ENCODE peak calls at places on chromosomes 16 and 17, in six cellular contexts. U is GM12878, V is SK-N-SH, O is HCT116, P is HepG2, A is H1. X is an unnamed sample.

GRCh38 chr16:1677339-1677738 is 740 bp upstream of the JPT2 start:
- DNase-seq in A (no peak), P (no peak), U (no peak), V (no peak), O (no peak), X (no peak)

GRCh38 chr17:5789443-5789842 is 205.1 kb upstream of the NLRP1 start:
- DNase-seq in P (no peak), A (no peak), V (no peak), U (no peak), O (no peak), X (no peak)

GRCh38 chr16:1631931-1632637 is 19.9 kb downstream of the CRAMP1 start:
- DNase-seq in O (no peak), P (no peak), V (no peak), U (no peak), A (no peak), X (no peak)

GRCh38 chr17:18124346-18125126 is 16.0 kb downstream of the MYO15A start:
- DNase-seq in U (no peak), A (no peak), V (no peak), P (no peak), O (no peak), X (no peak)

GRCh38 chr17:44084131-44084538 is 13.6 kb downstream of the G6PC3 start:
- DNase-seq in V (peak), U (no peak), A (peak), O (no peak), P (no peak), X (no peak)

GRCh38 chr16:79897444-79898146 is 297.1 kb upstream of the MAF start:
- DNase-seq in A (no peak), O (no peak), U (no peak), V (no peak), P (peak), X (no peak)

GRCh38 chr16:3584412-3584811 is 7.2 kb upstream of the NLRC3 start:
- DNase-seq in U (no peak), O (no peak), V (no peak), P (no peak), A (no peak), X (no peak)

GRCh38 chr16:85120006-85120340 is 7.7 kb upstream of the CIBAR2 start:
- DNase-seq in P (no peak), V (no peak), A (no peak), O (no peak), U (no peak), X (no peak)

GRCh38 chr17:55769625-55770000 is 18.8 kb downstream of the PCTP start:
- DNase-seq in V (no peak), P (no peak), O (no peak), U (no peak), A (no peak), X (no peak)

GRCh38 chr17:40499551-40500189 is 1.8 kb downstream of the TNS4 start:
- DNase-seq in A (peak), P (peak), V (peak), U (no peak), O (no peak), X (peak)

GRCh38 chr16:47158991-47159390 is 15.2 kb upstream of the NETO2 start:
- DNase-seq in U (no peak), P (no peak), O (no peak), A (no peak), V (no peak), X (no peak)

GRCh38 chr16:47160422-47160821 is 16.7 kb upstream of the NETO2 start:
- DNase-seq in O (no peak), U (no peak), P (no peak), V (no peak), A (no peak), X (no peak)

GRCh38 chr16:47156816-47157215 is 13.1 kb upstream of the NETO2 start:
- DNase-seq in A (no peak), V (no peak), U (no peak), P (no peak), O (no peak), X (no peak)
- TF ChIP-seq JUND in A (no peak), V (no peak), U (no peak), P (no peak), O (no peak), X (no peak)

GRCh38 chr17:13833921-13834320 is 232.2 kb upstream of the HS3ST3A1 start:
- DNase-seq in A (no peak), V (no peak), P (no peak), O (no peak), U (no peak), X (no peak)

GRCh38 chr17:13837417-13837816 is 231.9 kb upstream of the COX10 start:
- DNase-seq in U (no peak), P (no peak), V (no peak), A (no peak), O (no peak), X (no peak)

GRCh38 chr17:13835151-13835550 is 233.4 kb upstream of the HS3ST3A1 start:
- DNase-seq in U (no peak), V (no peak), A (no peak), O (no peak), P (no peak), X (no peak)
- TF ChIP-seq JUND in U (no peak), V (no peak), A (no peak), O (no peak), P (no peak), X (no peak)

GRCh38 chr17:45231481-45232116 is 9.9 kb downstream of the FMNL1 start:
- DNase-seq in P (peak), U (no peak), V (peak), A (peak), O (no peak), X (peak)
- TF ChIP-seq JUND in P (no peak), U (no peak), V (no peak), A (no peak), O (no peak), X (no peak)

GRCh38 chr16:50797456-50797855 is 55.6 kb downstream of the CYLD start:
- DNase-seq in O (no peak), U (no peak), A (no peak), P (no peak), V (no peak), X (no peak)
- TF ChIP-seq JUND in O (no peak), U (no peak), A (no peak), P (no peak), V (no peak), X (no peak)

GRCh38 chr16:54140788-54141136 is 145.8 kb downstream of the IRX3 start:
- DNase-seq in U (no peak), A (no peak), P (no peak), O (no peak), V (no peak), X (no peak)

GRCh38 chr16:54136276-54136625 is 150.3 kb downstream of the IRX3 start:
- DNase-seq in U (no peak), P (no peak), A (no peak), O (no peak), V (no peak), X (no peak)

GRCh38 chr16:54129810-54130209 is 156.8 kb downstream of the IRX3 start:
- DNase-seq in A (no peak), P (no peak), V (no peak), O (no peak), U (no peak), X (no peak)

GRCh38 chr16:54140057-54140787 is 146.4 kb downstream of the IRX3 start:
- DNase-seq in U (no peak), O (no peak), P (peak), V (peak), A (no peak), X (no peak)

DNA sequence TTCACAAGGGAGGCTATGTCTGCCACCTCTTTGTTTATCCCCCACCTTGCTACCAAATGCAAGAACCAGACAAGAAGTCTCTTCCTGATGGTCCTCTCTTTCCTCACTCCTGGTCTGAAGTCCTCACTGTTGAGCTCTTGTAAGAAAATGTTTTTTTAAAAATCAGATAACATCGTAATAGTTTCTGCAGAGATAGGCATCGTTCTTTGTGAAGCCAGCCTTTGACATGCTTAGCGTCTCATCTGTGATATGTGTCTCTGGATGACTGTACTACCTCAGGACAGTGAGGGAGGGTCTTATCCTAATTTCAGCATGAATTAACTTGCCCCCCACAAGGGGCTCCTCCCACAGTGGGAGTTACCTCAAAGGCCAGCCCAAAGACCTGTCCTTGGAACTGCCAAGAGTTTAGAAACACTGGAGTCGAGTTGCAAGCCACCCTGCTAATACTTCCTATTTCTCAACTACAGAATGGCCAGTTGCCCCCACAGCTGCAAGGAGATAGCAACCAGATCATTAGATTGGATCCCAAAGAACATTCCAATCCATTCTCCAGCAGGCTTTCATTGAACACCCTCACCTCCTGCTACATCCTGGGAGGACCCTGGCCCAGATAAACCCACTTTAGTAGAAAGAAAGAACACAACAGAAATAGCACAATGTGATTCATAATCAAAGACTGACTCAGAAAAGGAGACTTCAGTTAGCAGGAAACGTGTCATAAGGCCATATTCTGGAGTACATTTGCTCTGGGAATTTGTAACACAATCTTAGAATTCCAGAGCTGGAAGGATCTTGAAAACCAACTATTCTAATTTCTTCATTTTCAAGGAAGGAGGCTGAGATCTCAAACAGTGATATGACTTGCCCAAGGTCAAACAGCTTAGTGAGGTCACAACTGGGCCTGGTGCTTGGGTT is 151.0 kb downstream of the IRX3 start:
- DNase-seq in U (no peak), A (no peak), P (no peak), V (no peak), O (no peak), X (no peak)
- TF ChIP-seq JUND in U (no peak), A (no peak), P (no peak), V (peak), O (no peak), X (no peak)

DNA sequence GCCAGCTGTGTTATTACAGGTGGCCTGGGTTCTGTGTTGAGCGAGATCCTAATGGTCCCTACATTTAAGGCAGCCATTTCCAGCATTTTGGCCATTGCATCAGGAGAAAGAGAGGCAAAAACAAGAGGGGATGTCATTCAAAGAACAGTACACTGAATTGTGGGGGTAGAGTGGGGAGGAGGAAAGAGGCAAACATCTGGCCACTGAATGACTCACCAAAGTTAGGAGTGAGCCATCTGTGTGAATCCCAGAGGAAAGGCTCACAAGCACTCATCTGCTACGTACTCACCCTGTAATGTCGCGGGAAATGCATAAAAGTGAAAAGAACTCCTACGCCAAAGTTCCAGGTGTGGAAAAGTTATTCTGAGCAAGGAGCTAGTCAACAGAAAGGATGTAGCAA is 16.7 kb downstream of the KRABD2 start:
- DNase-seq in O (no peak), U (no peak), A (no peak), P (no peak), V (no peak), X (no peak)
- TF ChIP-seq JUND in O (no peak), U (no peak), A (no peak), P (no peak), V (peak), X (no peak)

GRCh38 chr16:19607610-19608280 is 52.2 kb downstream of the VPS35L start:
- DNase-seq in O (no peak), V (no peak), A (no peak), U (no peak), P (no peak), X (no peak)
- TF ChIP-seq JUND in O (no peak), V (no peak), A (no peak), U (no peak), P (no peak), X (no peak)

DNA sequence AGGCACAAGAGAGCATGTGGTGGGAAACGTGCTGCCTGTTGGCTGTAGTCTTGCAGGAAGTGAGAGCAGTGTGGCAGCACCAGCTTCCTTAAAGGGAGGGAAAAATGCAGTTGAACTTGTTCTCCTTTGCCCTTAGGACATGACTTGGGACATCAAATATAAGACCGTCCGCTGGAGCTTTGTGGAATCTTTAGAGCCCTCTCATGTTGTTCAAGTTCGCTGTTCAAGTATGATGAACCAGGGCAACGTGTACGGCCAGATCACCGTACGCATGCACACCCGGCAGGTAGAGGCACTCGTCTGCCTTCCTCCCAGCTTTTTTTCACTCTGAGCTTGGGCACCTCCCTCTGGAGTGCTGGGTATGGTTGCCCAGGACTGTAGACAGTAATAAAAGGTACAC is 23.3 kb downstream of the GPR179 start:
- DNase-seq in U (no peak), V (no peak), A (no peak), P (no peak), O (no peak), X (peak)
- TF ChIP-seq JUND in U (no peak), V (no peak), A (no peak), P (no peak), O (no peak), X (no peak)

GRCh38 chr17:36722121-36722902 is 120.9 kb downstream of the MRM1 start:
- DNase-seq in V (no peak), U (no peak), A (peak), P (no peak), O (no peak), X (no peak)
- TF ChIP-seq JUND in V (no peak), U (no peak), A (no peak), P (no peak), O (no peak), X (no peak)

GRCh38 chr17:68566145-68566738 is 34.9 kb downstream of the FAM20A start:
- DNase-seq in P (no peak), O (no peak), A (no peak), V (no peak), U (no peak), X (no peak)

GRCh38 chr17:68564415-68565111 is 36.6 kb downstream of the FAM20A start:
- DNase-seq in V (no peak), O (no peak), P (no peak), U (no peak), A (no peak), X (no peak)

GRCh38 chr17:68565656-68566055 is 35.5 kb downstream of the FAM20A start:
- DNase-seq in A (no peak), O (no peak), V (no peak), U (no peak), P (no peak), X (no peak)

GRCh38 chr17:68561319-68561718 is 39.8 kb downstream of the FAM20A start:
- DNase-seq in O (no peak), P (no peak), U (no peak), A (no peak), V (no peak), X (no peak)

DNA sequence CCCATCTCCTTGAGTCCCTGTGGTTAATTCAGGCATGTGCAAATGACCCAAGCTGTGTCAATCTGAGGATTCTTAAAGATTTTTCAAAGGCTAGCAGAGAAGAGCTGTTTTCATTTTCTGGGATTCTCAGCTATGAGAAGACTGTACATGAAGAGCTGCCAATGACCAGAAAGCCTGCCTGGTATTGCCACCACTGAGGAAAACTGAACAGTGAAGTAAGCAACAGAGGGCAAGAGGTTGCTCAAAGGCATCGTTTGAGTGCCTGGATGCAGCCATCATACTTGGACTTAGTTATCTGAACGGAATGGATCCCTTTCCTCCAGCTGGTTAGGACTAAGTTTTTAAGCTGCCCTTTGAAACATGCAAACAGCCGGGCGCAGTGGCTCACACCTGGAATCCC is 38.4 kb downstream of the FAM20A start:
- DNase-seq in P (no peak), A (no peak), U (no peak), O (no peak), V (no peak), X (no peak)
- TF ChIP-seq JUND in P (no peak), A (no peak), U (no peak), O (no peak), V (no peak), X (no peak)